ENCODE peak calls at places on chromosomes 3 and 15, in four cellular contexts. J, N, Q and Z are unnamed samples.
A peak's percentile ranks its signal among the peaks of the same experiment; 100 is the strongest.

GRCh38 chr3:160134964-160135363 is 90.3 kb upstream of the C3orf80 start:
- DNase-seq in J (no peak), N (no peak), Q (no peak), Z (no peak)

GRCh38 chr15:65824031-65824743 is 32.1 kb upstream of the DENND4A start:
- DNase-seq in N (peak; percentile 65), J (peak; percentile 56), Q (no peak), Z (peak; percentile 20)

GRCh38 chr3:187019542-187020072 is 89.3 kb downstream of the ST6GAL1 start:
- DNase-seq in Q (no peak), J (no peak), N (no peak), Z (no peak)

GRCh38 chr3:186454881-186455703 is 89.1 kb downstream of the CRYGS start:
- DNase-seq in Q (no peak), N (no peak), J (no peak), Z (no peak)

GRCh38 chr3:137071104-137071503 is 113.3 kb downstream of the IL20RB start:
- DNase-seq in N (no peak), J (no peak), Q (no peak), Z (no peak)

GRCh38 chr3:108346301-108346989 is 50.1 kb downstream of the HHLA2 start:
- DNase-seq in Q (no peak), N (no peak), J (no peak), Z (no peak)

GRCh38 chr3:69425249-69425648 is 39.4 kb upstream of the FRMD4B start:
- DNase-seq in N (no peak), J (no peak), Q (no peak), Z (no peak)

GRCh38 chr15:61835476-61836106 is 224.7 kb downstream of the VPS13C start:
- DNase-seq in Q (no peak), N (peak; percentile 22), J (peak; percentile 67), Z (peak; percentile 32)

GRCh38 chr3:22296641-22297040 is 545.6 kb upstream of the ZNF385D start:
- DNase-seq in N (no peak), J (no peak), Q (no peak), Z (no peak)

GRCh38 chr3:30341079-30341478 is 265.3 kb upstream of the TGFBR2 start:
- DNase-seq in J (no peak), Q (no peak), N (no peak), Z (no peak)

GRCh38 chr3:170751083-170751893 is 118.7 kb downstream of the RPL22L1 start:
- DNase-seq in Q (no peak), N (peak; percentile 44), J (no peak), Z (peak; percentile 37)

GRCh38 chr3:166284994-166285393 is 447.8 kb upstream of the BCHE start:
- DNase-seq in J (no peak), N (no peak), Q (no peak), Z (no peak)

GRCh38 chr3:46903341-46904302 is 26.1 kb downstream of the PTH1R start:
- DNase-seq in J (no peak), N (no peak), Q (peak; percentile 63), Z (no peak)

GRCh38 chr3:175383813-175384212 is 524.7 kb downstream of the NAALADL2 start:
- DNase-seq in N (no peak), J (no peak), Q (no peak), Z (no peak)

GRCh38 chr3:63384382-63384781 is 106.3 kb downstream of the SYNPR start:
- DNase-seq in Q (no peak), N (no peak), J (no peak), Z (no peak)

GRCh38 chr3:72229952-72230351 is 445.0 kb upstream of the PROK2 start:
- DNase-seq in Q (no peak), N (peak; percentile 14), J (no peak), Z (peak; percentile 75)

GRCh38 chr3:128226794-128227399 is 73.6 kb downstream of the EEFSEC start:
- DNase-seq in Q (no peak), J (peak; percentile 32), N (no peak), Z (no peak)

GRCh38 chr15:51759557-51760070 is 8.2 kb downstream of the TMOD2 start:
- DNase-seq in J (no peak), N (no peak), Q (peak; percentile 67), Z (no peak)

GRCh38 chr3:46979958-46980497 is 562 bp downstream of the NBEAL2 start:
- DNase-seq in N (peak; percentile 53), J (peak; percentile 63), Q (peak; percentile 75), Z (no peak)

GRCh38 chr3:31503456-31503855 is 29.3 kb upstream of the STT3B start:
- DNase-seq in Q (no peak), J (no peak), N (no peak), Z (no peak)

GRCh38 chr3:159982442-159982841 is 6.2 kb upstream of the IL12A start:
- DNase-seq in Q (no peak), J (no peak), N (no peak), Z (no peak)

GRCh38 chr3:53845103-53845880 is 927 bp downstream of the CHDH start:
- DNase-seq in N (peak; percentile 69), Q (peak; percentile 86), J (peak; percentile 49), Z (peak; percentile 69)

GRCh38 chr3:46380471-46381215 is 9.9 kb downstream of the CCR5 start:
- DNase-seq in N (no peak), Q (no peak), J (no peak), Z (peak; percentile 59)

GRCh38 chr3:120678331-120678845 is 3.7 kb downstream of the HGD start:
- DNase-seq in N (peak; percentile 87), Q (no peak), J (peak; percentile 57), Z (peak; percentile 55)

GRCh38 chr3:146217324-146217723 is 33.6 kb downstream of the PLSCR4 start:
- DNase-seq in Q (no peak), J (no peak), N (no peak), Z (no peak)

GRCh38 chr15:68503791-68504720 is 72.1 kb upstream of the ITGA11 start:
- DNase-seq in N (no peak), J (no peak), Q (no peak), Z (no peak)

GRCh38 chr3:107269081-107269480 is 108.2 kb upstream of the CCDC54 start:
- DNase-seq in J (no peak), Q (no peak), N (no peak), Z (no peak)

GRCh38 chr3:127015282-127016042 is 32.5 kb downstream of the PLXNA1 start:
- DNase-seq in N (no peak), Q (no peak), J (no peak), Z (no peak)

GRCh38 chr3:141578197-141578596 is 91.4 kb downstream of the RASA2 start:
- DNase-seq in Q (no peak), J (no peak), N (no peak), Z (no peak)

GRCh38 chr15:79602731-79603130 is 170.6 kb downstream of the MINAR1 start:
- DNase-seq in N (no peak), Q (no peak), J (no peak), Z (no peak)

GRCh38 chr15:69668963-69669362 is 216.3 kb downstream of the RPLP1 start:
- DNase-seq in Q (no peak), J (no peak), N (no peak), Z (no peak)

GRCh38 chr3:141454906-141455602 is 31.8 kb upstream of the RASA2 start:
- DNase-seq in N (no peak), J (no peak), Q (no peak), Z (peak; percentile 45)

GRCh38 chr3:45753095-45753494 is 43.2 kb downstream of the SLC6A20 start:
- DNase-seq in N (no peak), J (no peak), Q (no peak), Z (no peak)

GRCh38 chr3:120341658-120342346 is 7.4 kb downstream of the LRRC58 start:
- DNase-seq in Q (peak; percentile 40), N (no peak), J (no peak), Z (no peak)

GRCh38 chr3:173397161-173398110 is at the start of gene NLGN1:
- DNase-seq in Q (peak; percentile 83), J (peak; percentile 49), N (peak; percentile 28), Z (peak; percentile 66)

GRCh38 chr3:40035177-40035576 is 225.8 kb downstream of the MYRIP start:
- DNase-seq in J (no peak), Q (no peak), N (no peak), Z (no peak)

GRCh38 chr3:137110392-137110996 is 152.7 kb downstream of the IL20RB start:
- DNase-seq in Q (no peak), N (no peak), J (no peak), Z (no peak)

GRCh38 chr3:176032043-176032442 is 1165.2 kb downstream of the TBL1XR1 start:
- DNase-seq in Q (no peak), J (no peak), N (no peak), Z (no peak)

GRCh38 chr3:123610331-123610730 is 25.5 kb upstream of the HACD2 start:
- DNase-seq in N (no peak), J (no peak), Q (no peak), Z (no peak)

GRCh38 chr3:115903843-115904242 is 280.5 kb downstream of the GAP43 start:
- DNase-seq in Q (no peak), N (no peak), J (no peak), Z (no peak)

DNA sequence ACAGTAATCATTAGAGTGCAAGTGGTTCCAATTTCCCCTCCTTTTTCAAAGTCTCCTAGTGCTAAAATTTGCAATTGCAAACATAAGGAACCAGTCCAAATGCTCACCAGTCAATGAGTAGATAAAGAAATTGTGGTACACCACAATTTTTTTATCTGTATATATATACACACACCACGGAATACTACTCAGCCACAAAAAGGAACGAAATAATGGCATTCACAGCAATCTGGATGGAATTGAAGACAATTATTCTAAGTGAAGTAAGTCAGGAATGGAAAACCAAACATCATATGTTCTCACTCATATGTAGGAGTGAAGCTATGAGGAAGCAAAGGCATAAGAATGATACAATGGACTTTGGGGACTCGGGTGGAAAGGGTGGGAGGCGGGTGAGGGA is 38.9 kb upstream of the RSL24D1 start:
- DNase-seq in J (no peak), Q (no peak), N (no peak), Z (no peak)
- H3K4me1 ChIP-seq in J (no peaks in the 10 kb centered on the region), Q (no peaks in the 10 kb centered on the region), N (peaks cover 3% of the 10 kb centered on the region), Z (no peaks in the 10 kb centered on the region)

DNA sequence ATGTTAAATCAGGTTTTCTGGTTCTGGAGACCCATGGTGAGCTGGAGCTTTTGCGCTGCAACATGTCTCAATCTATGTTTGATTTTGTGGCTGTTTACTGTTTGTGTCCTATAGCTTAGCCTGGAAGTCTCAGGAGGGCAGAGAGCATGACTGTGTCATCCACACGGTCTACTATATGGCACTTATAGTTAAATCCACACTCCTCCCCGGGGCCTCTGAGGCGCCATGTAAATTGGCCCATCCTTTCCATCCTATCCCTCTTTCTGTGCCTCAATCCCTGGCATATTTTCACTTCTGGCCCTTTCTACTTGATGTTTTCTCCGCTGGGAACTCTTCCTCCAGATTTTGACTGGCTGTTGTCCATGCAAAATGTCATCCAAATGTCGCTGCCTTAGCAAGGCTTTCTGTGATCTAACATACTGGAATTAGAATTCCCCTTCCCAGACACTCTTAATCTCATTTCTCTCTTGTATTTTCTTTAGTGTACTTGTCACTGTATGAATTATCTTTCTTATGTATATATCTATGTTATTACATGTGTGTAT is 560.8 kb upstream of the RGMA start:
- DNase-seq in J (no peak), Q (no peak), N (no peak), Z (no peak)
- TF ChIP-seq CTCF in J (no peak), Q (no peak), N (no peak), Z (no peak)

GRCh38 chr15:60001642-60002527 is 2.2 kb upstream of the FOXB1 start:
- DNase-seq in N (no peak), Q (no peak), J (no peak), Z (no peak)
- H3K4me1 ChIP-seq in N (peaks cover 20% of the 10 kb centered on the region), Q (peaks cover 39% of the 10 kb centered on the region), J (peaks cover 35% of the 10 kb centered on the region), Z (peaks cover 12% of the 10 kb centered on the region)

GRCh38 chr3:6204891-6205290 is 656.0 kb upstream of the GRM7 start:
- DNase-seq in J (no peak), N (no peak), Q (no peak), Z (no peak)
- TF ChIP-seq CTCF in J (no peak), N (peak; percentile 16), Q (peak; percentile 22), Z (no peak)